ENCODE peak calls at places on chromosomes 2 and 18, in eight cellular contexts. N is WERI-Rb-1, X is psoas muscle, L is GM23338, I is HAP-1, O is IMR-90, C is pancreas, K is lung. D is an unnamed sample.
A peak's percentile ranks its signal among the peaks of the same experiment; 100 is the strongest.

GRCh38 chr18:79898952-79899608 is 52.4 kb downstream of the SLC66A2 start:
- DNase-seq in I (no peak), C (no peak), L (no peak), O (no peak), N (peak; percentile 9), K (peak; percentile 26), X (peak; percentile 47), D (no peak)

GRCh38 chr18:13549879-13550231 is 176.5 kb downstream of the FAM210A start:
- DNase-seq in C (no peak), O (no peak), N (no peak), K (no peak), X (no peak), L (no peak), I (no peak), D (no peak)

GRCh38 chr2:64787698-64788097 is 134.0 kb upstream of the SERTAD2 start:
- DNase-seq in L (peak; percentile 54), K (no peak), C (no peak), O (no peak), I (no peak), X (no peak), N (no peak), D (no peak)

GRCh38 chr2:72210470-72210869 is 62.8 kb upstream of the CYP26B1 start:
- DNase-seq in N (no peak), I (no peak), C (no peak), K (no peak), O (no peak), X (no peak), L (no peak), D (no peak)

GRCh38 chr2:237128026-237128703 is 42.5 kb downstream of the COPS8 start:
- DNase-seq in K (peak; percentile 88), L (peak; percentile 28), I (no peak), X (peak; percentile 95), C (peak; percentile 49), N (no peak), O (peak; percentile 100), D (peak; percentile 75)

GRCh38 chr2:42047488-42048317 is at the start of gene PKDCC:
- DNase-seq in C (peak; percentile 83), I (peak; percentile 57), N (peak; percentile 75), X (peak; percentile 94), O (peak; percentile 79), L (peak; percentile 86), K (peak; percentile 72), D (peak; percentile 83)

GRCh38 chr2:17058772-17059402 is 393.3 kb upstream of the CYRIA start:
- DNase-seq in N (no peak), I (no peak), X (no peak), C (no peak), K (no peak), L (peak; percentile 47), O (no peak), D (no peak)

GRCh38 chr2:2041256-2041824 is 289.7 kb downstream of the MYT1L start:
- DNase-seq in C (no peak), N (no peak), I (no peak), L (no peak), K (no peak), O (no peak), X (no peak), D (no peak)

GRCh38 chr2:130759906-130760753 is 4.8 kb downstream of the AMER3 start:
- DNase-seq in O (no peak), I (no peak), X (no peak), N (peak; percentile 57), C (peak; percentile 90), L (no peak), K (no peak), D (no peak)

DNA sequence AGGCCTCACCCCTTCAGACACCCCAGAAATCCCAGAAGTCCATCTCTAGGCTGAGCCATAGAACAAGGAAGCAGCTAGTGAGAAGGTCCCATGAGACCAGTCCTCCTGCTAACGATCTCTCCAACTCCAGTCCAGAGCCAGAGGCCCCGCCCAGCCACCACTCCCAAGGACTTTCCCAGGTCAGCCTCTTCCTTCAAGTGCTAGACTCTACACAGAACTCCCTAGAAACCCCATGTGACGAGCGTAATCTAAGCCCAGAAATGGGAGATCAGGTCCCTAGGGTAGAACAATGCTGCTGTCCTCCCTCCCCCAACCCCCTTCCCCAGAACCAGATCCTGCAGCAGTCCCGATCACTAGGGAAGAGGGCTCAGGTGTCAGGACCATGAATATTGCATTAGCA is 6.9 kb downstream of the DCTN1 start:
- DNase-seq in K (peak; percentile 70), X (peak; percentile 70), O (no peak), C (no peak), I (no peak), L (peak; percentile 39), N (no peak), D (peak; percentile 86)
- H3K36me3 ChIP-seq in K (peaks cover 20% of the 10 kb centered on the region), X (peaks cover 73% of the 10 kb centered on the region), O (peaks cover 53% of the 10 kb centered on the region), C (peaks cover 36% of the 10 kb centered on the region), I (peaks cover 40% of the 10 kb centered on the region), L (peaks cover 15% of the 10 kb centered on the region), N (peaks cover 72% of the 10 kb centered on the region), D (peaks cover 18% of the 10 kb centered on the region)

DNA sequence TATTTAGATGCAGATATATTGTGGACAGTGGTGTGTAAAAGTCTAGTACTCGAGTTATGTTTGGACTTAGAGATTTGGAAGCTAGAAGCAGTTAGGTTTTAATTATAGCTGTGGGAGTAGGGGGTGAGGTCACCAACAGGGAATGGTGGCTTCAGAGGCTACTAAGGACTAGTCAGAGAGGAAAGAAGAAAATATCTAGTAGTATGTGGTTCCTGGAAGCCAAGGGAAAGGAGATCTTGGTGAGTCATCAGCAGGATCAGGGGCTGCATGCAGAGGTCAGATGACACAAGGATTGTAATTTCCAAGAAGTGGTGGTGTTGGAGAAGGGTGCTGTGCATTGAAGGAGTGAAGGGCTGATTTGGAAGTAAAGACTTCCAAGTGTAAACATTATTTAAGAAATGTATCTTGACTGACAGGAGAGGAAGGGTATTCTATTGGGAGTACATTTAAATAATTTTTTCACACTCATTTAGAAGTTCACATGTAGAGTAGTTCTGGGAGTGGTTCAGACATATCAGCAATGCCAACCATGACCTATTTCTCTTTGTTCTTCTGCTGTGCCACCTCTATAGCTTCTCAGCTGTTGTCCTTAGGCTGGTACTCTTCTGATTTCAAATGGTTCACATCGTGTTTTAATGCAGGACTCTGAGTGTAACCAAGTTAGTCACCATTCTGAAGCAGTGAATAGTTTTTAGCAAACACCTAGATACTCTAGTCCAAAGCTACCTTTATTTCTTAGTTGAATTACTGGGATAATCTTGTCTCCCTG is 59.2 kb downstream of the ACSL3 start:
- DNase-seq in I (no peak), N (no peak), L (no peak), C (no peak), X (no peak), K (no peak), O (peak; percentile 96), D (no peak)
- H3K36me3 ChIP-seq in I (peaks cover 3% of the 10 kb centered on the region), N (peaks cover 64% of the 10 kb centered on the region), L (peaks cover 14% of the 10 kb centered on the region), C (peaks cover 38% of the 10 kb centered on the region), X (peaks cover 75% of the 10 kb centered on the region), K (peaks cover 34% of the 10 kb centered on the region), O (peaks cover 28% of the 10 kb centered on the region), D (peaks cover 6% of the 10 kb centered on the region)

GRCh38 chr2:27653397-27653796 is 10.0 kb downstream of the SUPT7L start:
- DNase-seq in O (peak; percentile 43), X (no peak), I (no peak), L (no peak), K (no peak), N (no peak), C (no peak), D (no peak)
- H3K36me3 ChIP-seq in O (peaks cover 45% of the 10 kb centered on the region), X (peaks cover 100% of the 10 kb centered on the region), I (peaks cover 88% of the 10 kb centered on the region), L (peaks cover 26% of the 10 kb centered on the region), K (peaks cover 37% of the 10 kb centered on the region), N (peaks cover 83% of the 10 kb centered on the region), C (peaks cover 37% of the 10 kb centered on the region), D (peaks cover 13% of the 10 kb centered on the region)

GRCh38 chr18:62571037-62571436 is 48.2 kb downstream of the ZCCHC2 start:
- DNase-seq in X (no peak), K (no peak), C (no peak), I (no peak), L (no peak), N (no peak), O (no peak), D (no peak)
- H3K36me3 ChIP-seq in X (peaks cover 100% of the 10 kb centered on the region), K (peaks cover 45% of the 10 kb centered on the region), C (peaks cover 39% of the 10 kb centered on the region), I (peaks cover 44% of the 10 kb centered on the region), L (peaks cover 4% of the 10 kb centered on the region), N (peaks cover 45% of the 10 kb centered on the region), O (peaks cover 16% of the 10 kb centered on the region), D (peaks cover 7% of the 10 kb centered on the region)

DNA sequence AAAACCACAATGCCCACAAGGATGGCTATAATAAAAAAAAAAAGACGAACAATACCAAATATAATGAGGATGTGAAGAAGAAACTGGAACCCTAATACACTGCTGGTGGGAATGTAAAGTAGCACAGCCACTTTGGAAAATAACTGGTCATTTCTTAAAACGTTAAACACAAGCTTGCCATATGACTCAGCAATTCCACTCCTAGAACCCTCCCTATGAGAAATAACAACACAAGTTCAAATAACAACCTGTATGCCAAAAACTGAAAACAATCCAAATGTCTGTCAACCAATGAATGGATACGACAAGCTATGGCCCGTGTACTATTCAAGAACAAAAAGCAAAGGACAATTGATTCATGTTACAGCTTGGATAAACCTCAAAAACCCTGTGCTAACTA is 7.0 kb upstream of the ALPK2 start:
- DNase-seq in X (no peak), C (no peak), I (peak; percentile 58), K (no peak), O (peak; percentile 80), L (no peak), N (no peak), D (no peak)
- H3K36me3 ChIP-seq in X (no peaks in the 10 kb centered on the region), C (no peaks in the 10 kb centered on the region), I (no peaks in the 10 kb centered on the region), K (no peaks in the 10 kb centered on the region), O (no peaks in the 10 kb centered on the region), L (no peaks in the 10 kb centered on the region), N (no peaks in the 10 kb centered on the region), D (no peaks in the 10 kb centered on the region)

GRCh38 chr2:36579297-36579664 is 18.7 kb downstream of the FEZ2 start:
- DNase-seq in K (no peak), L (no peak), X (no peak), O (no peak), C (no peak), I (no peak), N (no peak), D (no peak)

GRCh38 chr2:36584148-36584794 is 13.7 kb downstream of the FEZ2 start:
- DNase-seq in C (no peak), O (no peak), K (no peak), I (no peak), L (no peak), N (no peak), X (no peak), D (no peak)

GRCh38 chr2:36586672-36587071 is 11.3 kb downstream of the FEZ2 start:
- DNase-seq in K (no peak), X (no peak), I (no peak), O (no peak), L (no peak), N (no peak), C (no peak), D (no peak)

GRCh38 chr2:36578343-36579296 is 19.3 kb downstream of the FEZ2 start:
- DNase-seq in K (peak; percentile 55), L (no peak), X (no peak), I (no peak), O (no peak), N (no peak), C (no peak), D (no peak)

DNA sequence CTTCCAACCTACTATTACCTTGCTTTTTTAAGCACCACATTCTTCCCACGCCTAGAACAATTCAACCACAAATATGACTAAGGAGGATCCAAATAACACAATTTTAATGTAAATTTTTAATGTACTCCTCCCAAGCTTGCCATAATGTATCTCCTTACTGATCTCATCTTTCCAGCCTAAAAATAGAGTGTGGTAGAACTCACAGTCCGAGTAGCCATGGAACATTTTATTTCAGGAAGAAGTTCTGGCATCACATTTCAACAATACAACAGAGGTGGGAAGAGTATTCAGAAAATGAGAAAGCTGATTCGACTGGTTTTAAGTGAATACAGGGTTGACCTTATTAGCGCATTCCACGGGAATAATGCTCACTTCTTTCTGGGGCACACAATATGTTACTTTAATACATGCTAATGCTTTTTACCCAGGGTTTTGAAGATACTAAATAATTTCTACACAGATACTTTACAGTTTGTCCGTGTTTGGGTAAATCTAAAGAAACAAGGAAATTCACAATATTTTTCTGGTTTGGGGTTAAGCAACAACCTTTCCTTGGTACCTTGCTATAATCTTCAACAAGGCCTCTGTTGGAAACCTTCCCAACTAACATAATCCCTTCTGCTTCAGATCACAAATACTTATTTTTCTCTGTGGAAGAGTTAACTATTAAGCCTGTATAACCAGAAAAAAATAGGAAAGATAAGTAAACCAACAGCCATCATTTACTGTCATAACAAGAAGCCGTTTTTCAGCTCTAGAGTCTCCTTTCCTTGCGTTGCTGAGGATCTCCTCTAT is 15.2 kb downstream of the FEZ2 start:
- DNase-seq in L (no peak), N (no peak), I (peak; percentile 89), K (no peak), O (no peak), X (no peak), C (no peak), D (no peak)
- H3K36me3 ChIP-seq in L (peaks cover 37% of the 10 kb centered on the region), N (peaks cover 72% of the 10 kb centered on the region), I (peaks cover 61% of the 10 kb centered on the region), K (peaks cover 28% of the 10 kb centered on the region), O (peaks cover 41% of the 10 kb centered on the region), X (peaks cover 48% of the 10 kb centered on the region), C (no peaks in the 10 kb centered on the region), D (no peaks in the 10 kb centered on the region)